ENCODE peak calls at places on chromosomes 12 and 14, in four cellular contexts. J is AG04450, P is hypothalamus, L is aorta. Q is an unnamed sample.

GRCh38 chr12:49868952-49869815 is 26.3 kb upstream of the BCDIN3D start:
- DNase-seq in J (peak; percentile 92), P (peak; percentile 52), L (peak; percentile 90), Q (peak; percentile 97)

GRCh38 chr12:47942327-47943230 is 20.8 kb upstream of the TMEM106C start:
- DNase-seq in J (no peak), P (no peak), L (no peak), Q (no peak)

GRCh38 chr12:6508087-6508486 is 14.2 kb downstream of the NCAPD2 start:
- DNase-seq in J (no peak), P (no peak), L (no peak), Q (no peak)

GRCh38 chr14:24310666-24311604 is at the start of gene LTB4R:
- DNase-seq in J (no peak), P (peak; percentile 75), L (peak; percentile 84), Q (peak; percentile 87)

GRCh38 chr14:44204061-44204815 is 302.8 kb downstream of the FSCB start:
- DNase-seq in J (no peak), P (no peak), L (no peak), Q (no peak)

GRCh38 chr14:71588028-71588427 is 344.2 kb upstream of the RGS6 start:
- DNase-seq in J (no peak), P (no peak), L (no peak), Q (no peak)

GRCh38 chr12:13163868-13164267 is 32.7 kb upstream of the EMP1 start:
- DNase-seq in J (no peak), P (no peak), L (no peak), Q (no peak)

GRCh38 chr14:99724196-99724891 is 40.2 kb downstream of the CYP46A1 start:
- DNase-seq in J (no peak), P (no peak), L (peak; percentile 33), Q (no peak)

GRCh38 chr12:27965411-27965810 is 7.1 kb downstream of the PTHLH start:
- DNase-seq in J (no peak), P (no peak), L (no peak), Q (no peak)

GRCh38 chr12:73514672-73515071 is 1023.0 kb upstream of the ATXN7L3B start:
- DNase-seq in J (no peak), P (no peak), L (no peak), Q (no peak)

GRCh38 chr12:2256915-2257314 is 204.1 kb downstream of the CACNA1C start:
- DNase-seq in J (no peak), P (no peak), L (no peak), Q (no peak)

GRCh38 chr14:88910386-88910785 is 85.9 kb downstream of the TTC8 start:
- DNase-seq in J (no peak), P (no peak), L (no peak), Q (no peak)

GRCh38 chr14:75088566-75089373 is 19.3 kb downstream of the ZC2HC1C start:
- DNase-seq in J (peak; percentile 34), P (peak; percentile 29), L (no peak), Q (peak; percentile 28)

GRCh38 chr12:64160718-64161060 is 61.4 kb downstream of the KICS2 start:
- DNase-seq in J (peak; percentile 20), P (no peak), L (no peak), Q (no peak)

Q was measured in COR-L47.